ENCODE peak calls at places on chromosomes 4 and X, in six cellular contexts. One of them, this sample, is unnamed.
A peak's percentile ranks its signal among the peaks of the same experiment; 100 is the strongest.

GRCh38 chr4:2511645-2512131 is 24.8 kb upstream of the FAM193A start:
- DNase-seq in stomach: no peak
- DNase-seq in cardiac muscle cell: no peak
- DNase-seq in astrocyte: no peak
- DNase-seq in mucosa of descending colon: no peak
- DNase-seq in tibial artery: no peak
- DNase-seq in this sample: no peak

GRCh38 chr4:182141623-182142022 is 101.6 kb upstream of the TENM3 start:
- DNase-seq in stomach: no peak
- DNase-seq in cardiac muscle cell: no peak
- DNase-seq in astrocyte: no peak
- DNase-seq in mucosa of descending colon: no peak
- DNase-seq in tibial artery: no peak
- DNase-seq in this sample: no peak

GRCh38 chrX:6292599-6292998 is 63.9 kb upstream of the NLGN4X start:
- DNase-seq in stomach: no peak
- DNase-seq in cardiac muscle cell: no peak
- DNase-seq in astrocyte: no peak
- DNase-seq in mucosa of descending colon: no peak
- DNase-seq in tibial artery: no peak
- DNase-seq in this sample: no peak

GRCh38 chrX:54447461-54447860 is 7.3 kb downstream of the TSR2 start:
- DNase-seq in stomach: no peak
- DNase-seq in cardiac muscle cell: peak; percentile 5
- DNase-seq in astrocyte: peak; percentile 10
- DNase-seq in mucosa of descending colon: no peak
- DNase-seq in tibial artery: no peak
- DNase-seq in this sample: no peak

GRCh38 chr4:107721436-107722090 is 1.5 kb upstream of the PAPSS1 start:
- DNase-seq in stomach: no peak
- DNase-seq in cardiac muscle cell: peak; percentile 22
- DNase-seq in astrocyte: no peak
- DNase-seq in mucosa of descending colon: peak; percentile 29
- DNase-seq in tibial artery: no peak
- DNase-seq in this sample: no peak

GRCh38 chr4:41232406-41232805 is 18.1 kb upstream of the APBB2 start:
- DNase-seq in stomach: no peak
- DNase-seq in cardiac muscle cell: no peak
- DNase-seq in astrocyte: no peak
- DNase-seq in mucosa of descending colon: no peak
- DNase-seq in tibial artery: no peak
- DNase-seq in this sample: no peak

GRCh38 chrX:106898462-106898861 is 4.7 kb downstream of the RIPPLY1 start:
- DNase-seq in stomach: no peak
- DNase-seq in cardiac muscle cell: peak; percentile 82
- DNase-seq in astrocyte: peak; percentile 23
- DNase-seq in mucosa of descending colon: peak; percentile 16
- DNase-seq in tibial artery: no peak
- DNase-seq in this sample: no peak

GRCh38 chr4:161650812-161651211 is 513.0 kb downstream of the FSTL5 start:
- DNase-seq in stomach: no peak
- DNase-seq in cardiac muscle cell: no peak
- DNase-seq in astrocyte: no peak
- DNase-seq in mucosa of descending colon: no peak
- DNase-seq in tibial artery: no peak
- DNase-seq in this sample: no peak

GRCh38 chr4:22842360-22842759 is 149.6 kb downstream of the GBA3 start:
- DNase-seq in stomach: no peak
- DNase-seq in cardiac muscle cell: no peak
- DNase-seq in astrocyte: no peak
- DNase-seq in mucosa of descending colon: no peak
- DNase-seq in tibial artery: no peak
- DNase-seq in this sample: no peak

GRCh38 chr4:140028676-140029407 is 125.1 kb downstream of the MAML3 start:
- DNase-seq in stomach: no peak
- DNase-seq in cardiac muscle cell: no peak
- DNase-seq in astrocyte: no peak
- DNase-seq in mucosa of descending colon: no peak
- DNase-seq in tibial artery: no peak
- DNase-seq in this sample: no peak

GRCh38 chr4:10013722-10014121 is 7.6 kb downstream of the SLC2A9 start:
- DNase-seq in stomach: peak; percentile 82
- DNase-seq in cardiac muscle cell: peak; percentile 73
- DNase-seq in astrocyte: no peak
- DNase-seq in mucosa of descending colon: peak; percentile 90
- DNase-seq in tibial artery: no peak
- DNase-seq in this sample: no peak

GRCh38 chr4:1792832-1793495 is at the start of gene FGFR3:
- DNase-seq in stomach: peak; percentile 45
- DNase-seq in cardiac muscle cell: peak; percentile 87
- DNase-seq in astrocyte: no peak
- DNase-seq in mucosa of descending colon: peak; percentile 61
- DNase-seq in tibial artery: no peak
- DNase-seq in this sample: no peak

GRCh38 chr4:71229477-71230257 is 109.2 kb upstream of the SLC4A4 start:
- DNase-seq in stomach: peak; percentile 34
- DNase-seq in cardiac muscle cell: peak; percentile 77
- DNase-seq in astrocyte: peak; percentile 39
- DNase-seq in mucosa of descending colon: peak; percentile 57
- DNase-seq in tibial artery: no peak
- DNase-seq in this sample: no peak

GRCh38 chrX:53244610-53245009 is 19.6 kb upstream of the KDM5C start:
- DNase-seq in stomach: no peak
- DNase-seq in cardiac muscle cell: no peak
- DNase-seq in astrocyte: no peak
- DNase-seq in mucosa of descending colon: no peak
- DNase-seq in tibial artery: no peak
- DNase-seq in this sample: no peak

GRCh38 chrX:134631404-134632346 is 26.6 kb downstream of the PLAC1 start:
- DNase-seq in stomach: no peak
- DNase-seq in cardiac muscle cell: no peak
- DNase-seq in astrocyte: peak; percentile 33
- DNase-seq in mucosa of descending colon: no peak
- DNase-seq in tibial artery: no peak
- DNase-seq in this sample: no peak

GRCh38 chr4:71074452-71075299 is 81.2 kb downstream of the DCK start:
- DNase-seq in stomach: peak; percentile 41
- DNase-seq in cardiac muscle cell: peak; percentile 49
- DNase-seq in astrocyte: no peak
- DNase-seq in mucosa of descending colon: peak; percentile 40
- DNase-seq in tibial artery: peak; percentile 71
- DNase-seq in this sample: no peak

GRCh38 chr4:76301775-76302162 is 4.8 kb upstream of the STBD1 start:
- DNase-seq in stomach: no peak
- DNase-seq in cardiac muscle cell: no peak
- DNase-seq in astrocyte: peak; percentile 1
- DNase-seq in mucosa of descending colon: no peak
- DNase-seq in tibial artery: no peak
- DNase-seq in this sample: no peak

GRCh38 chr4:632391-632790 is 7.0 kb downstream of the PDE6B start:
- DNase-seq in stomach: no peak
- DNase-seq in cardiac muscle cell: no peak
- DNase-seq in astrocyte: no peak
- DNase-seq in mucosa of descending colon: no peak
- DNase-seq in tibial artery: peak; percentile 24
- DNase-seq in this sample: peak; percentile 24

GRCh38 chr4:155692361-155692760 is 25.7 kb downstream of the GUCY1A1 start:
- DNase-seq in stomach: no peak
- DNase-seq in cardiac muscle cell: no peak
- DNase-seq in astrocyte: no peak
- DNase-seq in mucosa of descending colon: no peak
- DNase-seq in tibial artery: no peak
- DNase-seq in this sample: no peak

GRCh38 chrX:23857935-23858334 is 49.8 kb downstream of the APOO start:
- DNase-seq in stomach: no peak
- DNase-seq in cardiac muscle cell: no peak
- DNase-seq in astrocyte: no peak
- DNase-seq in mucosa of descending colon: no peak
- DNase-seq in tibial artery: no peak
- DNase-seq in this sample: no peak
- H3K4me3 ChIP-seq in stomach: no peak overlapping the region
- H3K4me3 ChIP-seq in cardiac muscle cell: no peak overlapping the region
- H3K4me3 ChIP-seq in astrocyte: no peak overlapping the region
- H3K4me3 ChIP-seq in mucosa of descending colon: no peak overlapping the region
- H3K4me3 ChIP-seq in tibial artery: no peak overlapping the region
- H3K4me3 ChIP-seq in this sample: no peak overlapping the region

DNA sequence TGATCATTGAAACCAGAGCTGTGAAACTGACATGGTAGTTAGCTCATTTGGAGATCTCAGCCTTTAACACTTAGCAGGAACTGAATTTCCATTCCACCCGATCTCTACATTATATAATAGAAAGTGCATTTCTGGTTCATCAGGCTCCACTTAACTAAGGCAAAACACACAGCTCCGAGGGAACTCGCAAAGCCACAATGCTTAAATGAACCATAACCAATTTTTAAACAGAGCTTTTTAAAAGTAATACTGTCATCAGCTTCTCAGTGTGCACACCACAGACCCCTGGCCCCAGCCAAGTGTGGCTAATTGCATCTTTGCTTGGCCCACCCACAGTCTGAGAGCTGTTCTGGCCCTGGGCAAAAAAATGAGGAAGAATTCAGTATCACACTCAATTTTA is 66.1 kb downstream of the DCHS2 start:
- DNase-seq in stomach: no peak
- DNase-seq in cardiac muscle cell: no peak
- DNase-seq in astrocyte: no peak
- DNase-seq in mucosa of descending colon: no peak
- DNase-seq in tibial artery: no peak
- DNase-seq in this sample: no peak
- H3K4me3 ChIP-seq in stomach: no peak overlapping the region
- H3K4me3 ChIP-seq in cardiac muscle cell: no peak overlapping the region
- H3K4me3 ChIP-seq in astrocyte: no peak overlapping the region
- H3K4me3 ChIP-seq in mucosa of descending colon: no peak overlapping the region
- H3K4me3 ChIP-seq in tibial artery: no peak overlapping the region
- H3K4me3 ChIP-seq in this sample: no peak overlapping the region

DNA sequence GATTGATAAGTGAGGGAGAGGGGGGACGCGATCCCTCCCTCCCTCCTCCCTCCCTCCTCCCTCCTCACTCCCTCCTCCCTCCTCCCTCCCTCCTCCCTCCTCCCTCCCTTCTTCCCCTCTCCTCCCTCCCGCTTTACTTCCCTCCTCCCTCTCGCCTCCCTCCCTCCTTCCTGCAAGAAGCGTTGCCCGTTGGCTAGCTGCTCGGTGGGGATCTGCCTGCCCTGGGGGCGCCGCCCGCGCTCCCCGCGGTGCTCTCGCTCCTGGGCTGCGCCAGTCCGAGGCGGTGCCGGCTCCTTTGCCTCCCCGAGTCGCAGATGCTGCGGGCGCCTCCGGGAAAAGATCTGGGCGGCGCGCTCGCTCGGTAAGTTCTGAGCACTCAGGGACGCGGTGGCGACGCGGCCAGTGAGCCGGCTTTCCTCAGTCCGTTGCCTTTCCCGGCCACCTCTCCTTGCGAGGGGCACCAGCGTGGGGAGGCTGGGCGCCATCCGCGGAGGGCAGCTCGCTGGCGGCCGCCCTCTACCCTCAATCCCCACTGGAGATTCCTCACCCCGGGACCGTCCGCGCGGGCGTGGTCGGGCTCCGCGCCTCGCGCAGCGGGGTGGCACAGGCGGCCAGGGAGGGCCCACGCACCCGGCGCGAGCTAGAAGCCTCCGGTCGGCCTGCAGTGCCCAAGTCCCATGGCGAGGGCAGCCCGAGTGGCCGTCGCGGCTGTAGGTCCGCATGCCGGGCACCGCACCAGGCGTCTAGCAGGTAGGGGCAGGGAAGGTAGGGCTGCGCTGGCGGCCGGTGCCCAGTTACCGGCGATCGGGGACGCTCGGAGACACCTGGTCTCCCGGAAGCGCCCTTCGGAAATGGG is at the start of gene SLITRK2:
- DNase-seq in stomach: no peak
- DNase-seq in cardiac muscle cell: peak; percentile 16
- DNase-seq in astrocyte: no peak
- DNase-seq in mucosa of descending colon: no peak
- DNase-seq in tibial artery: no peak
- DNase-seq in this sample: no peak
- H3K4me3 ChIP-seq in stomach: peak within 1 kb of the TSS; percentile 36
- H3K4me3 ChIP-seq in cardiac muscle cell: peak within 1 kb of the TSS; percentile 26
- H3K4me3 ChIP-seq in astrocyte: peak within 1 kb of the TSS; percentile 39
- H3K4me3 ChIP-seq in mucosa of descending colon: no peak within 1 kb of the TSS
- H3K4me3 ChIP-seq in tibial artery: peak within 1 kb of the TSS; percentile 42
- H3K4me3 ChIP-seq in this sample: peak within 1 kb of the TSS; percentile 0

GRCh38 chr4:4859799-4860380 is 425 bp downstream of the MSX1 start:
- DNase-seq in stomach: no peak
- DNase-seq in cardiac muscle cell: peak; percentile 68
- DNase-seq in astrocyte: no peak
- DNase-seq in mucosa of descending colon: no peak
- DNase-seq in tibial artery: no peak
- DNase-seq in this sample: no peak

GRCh38 chr4:4862665-4863482 is 3.4 kb downstream of the MSX1 start:
- DNase-seq in stomach: no peak
- DNase-seq in cardiac muscle cell: no peak
- DNase-seq in astrocyte: no peak
- DNase-seq in mucosa of descending colon: no peak
- DNase-seq in tibial artery: no peak
- DNase-seq in this sample: no peak

GRCh38 chr4:4860381-4860802 is 927 bp downstream of the MSX1 start:
- DNase-seq in stomach: no peak
- DNase-seq in cardiac muscle cell: no peak
- DNase-seq in astrocyte: no peak
- DNase-seq in mucosa of descending colon: no peak
- DNase-seq in tibial artery: no peak
- DNase-seq in this sample: no peak

GRCh38 chr4:4860803-4861591 is 1.5 kb downstream of the MSX1 start:
- DNase-seq in stomach: no peak
- DNase-seq in cardiac muscle cell: no peak
- DNase-seq in astrocyte: no peak
- DNase-seq in mucosa of descending colon: no peak
- DNase-seq in tibial artery: no peak
- DNase-seq in this sample: no peak

DNA sequence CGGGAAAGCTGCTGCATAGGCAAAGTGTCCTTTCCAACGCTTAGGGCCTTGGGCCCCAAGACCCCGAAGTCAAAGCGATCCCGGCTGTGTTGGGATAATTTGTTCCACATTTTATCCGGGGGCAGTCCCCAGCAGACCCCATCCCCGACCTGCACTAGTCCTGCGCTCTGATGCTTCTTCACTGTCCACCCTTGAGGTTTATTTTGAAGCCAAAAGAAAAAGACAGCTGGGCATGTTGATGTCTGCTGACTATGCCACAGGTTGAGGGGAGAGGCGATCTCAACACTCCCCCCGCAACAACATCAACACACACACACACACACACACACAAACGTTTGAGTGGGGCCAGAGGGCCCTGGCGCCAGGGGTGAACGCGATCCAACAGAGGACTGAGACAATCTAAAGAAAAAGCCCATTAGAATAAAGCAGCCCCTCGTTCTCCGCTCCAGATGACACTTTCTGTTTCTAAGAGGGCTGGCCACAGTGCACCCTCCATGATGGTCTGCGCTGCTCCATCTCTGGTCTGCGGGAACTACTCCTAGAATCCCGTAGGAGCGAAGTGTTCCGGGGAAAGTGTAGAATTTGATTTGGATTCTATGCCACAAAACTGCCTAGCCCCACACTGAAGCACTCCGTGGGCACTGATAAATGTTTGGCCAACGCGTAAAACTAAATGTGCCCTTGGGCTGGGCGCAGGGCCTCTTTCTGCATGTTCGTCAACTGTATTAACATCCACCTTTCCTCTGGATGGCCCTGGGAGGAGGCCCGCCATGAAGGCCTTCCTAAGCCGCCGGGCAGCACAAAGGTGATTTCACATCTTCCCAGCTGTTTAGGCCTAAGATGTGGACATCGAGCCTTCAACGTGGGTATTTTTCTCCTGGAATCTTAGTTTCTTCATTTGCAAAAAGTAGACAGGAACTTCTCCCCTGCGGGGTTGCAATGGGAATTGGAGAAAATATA is 2.4 kb downstream of the MSX1 start:
- DNase-seq in stomach: no peak
- DNase-seq in cardiac muscle cell: no peak
- DNase-seq in astrocyte: no peak
- DNase-seq in mucosa of descending colon: no peak
- DNase-seq in tibial artery: no peak
- DNase-seq in this sample: no peak
- H3K4me3 ChIP-seq in stomach: peak overlapping the region; percentile 74
- H3K4me3 ChIP-seq in cardiac muscle cell: peak overlapping the region; percentile 85
- H3K4me3 ChIP-seq in astrocyte: peak overlapping the region; percentile 80
- H3K4me3 ChIP-seq in mucosa of descending colon: no peak overlapping the region
- H3K4me3 ChIP-seq in tibial artery: peak overlapping the region; percentile 62
- H3K4me3 ChIP-seq in this sample: no peak overlapping the region

This sample was measured in aorta.